ENCODE peak calls at places on chromosomes 2 and 18, in five cellular contexts. B is A549; U is tibial artery; R is CD4-positive, alpha-beta memory T cell; D is stomach. O is an unnamed sample.

GRCh38 chr2:152415811-152416210 is 80.8 kb downstream of the FMNL2 start:
- DNase-seq in U (no peak), B (no peak), D (no peak), R (no peak), O (no peak)

GRCh38 chr18:61896767-61897166 is 4.0 kb upstream of the RNF152 start:
- DNase-seq in R (no peak), U (peak; percentile 32), B (no peak), D (no peak), O (no peak)

GRCh38 chr2:20185176-20186022 is 39.5 kb downstream of the SDC1 start:
- DNase-seq in U (peak; percentile 32), B (peak; percentile 48), R (no peak), D (no peak), O (no peak)

GRCh38 chr2:208224802-208225201 is 30.1 kb downstream of the IDH1 start:
- DNase-seq in B (no peak), U (no peak), D (no peak), R (no peak), O (no peak)

GRCh38 chr2:62217980-62218379 is 22.1 kb downstream of the B3GNT2 start:
- DNase-seq in U (no peak), B (no peak), D (no peak), R (no peak), O (no peak)

GRCh38 chr2:221673248-221673647 is 101.1 kb upstream of the EPHA4 start:
- DNase-seq in B (no peak), R (no peak), D (no peak), U (no peak), O (no peak)

GRCh38 chr2:47119001-47119400 is 36.1 kb downstream of the STPG4 start:
- DNase-seq in U (no peak), D (no peak), R (no peak), B (peak; percentile 35), O (no peak)

GRCh38 chr2:58906151-58906645 is 665.1 kb upstream of the FANCL start:
- DNase-seq in R (no peak), D (no peak), U (no peak), B (no peak), O (no peak)

GRCh38 chr2:15890936-15891905 is 49.1 kb upstream of the MYCN start:
- DNase-seq in B (peak; percentile 18), D (no peak), U (no peak), R (no peak), O (no peak)

GRCh38 chr2:12657560-12657959 is 59.2 kb upstream of the TRIB2 start:
- DNase-seq in U (no peak), R (no peak), D (no peak), B (no peak), O (no peak)

GRCh38 chr2:233979748-233980147 is 62.6 kb downstream of the TRPM8 start:
- DNase-seq in U (no peak), R (no peak), D (no peak), B (no peak), O (no peak)

GRCh38 chr2:26687328-26687727 is 5.2 kb upstream of the KCNK3 start:
- DNase-seq in U (no peak), R (no peak), B (no peak), D (no peak), O (peak; percentile 12)

GRCh38 chr18:9825571-9826073 is 60.2 kb upstream of the TXNDC2 start:
- DNase-seq in U (no peak), R (no peak), D (no peak), B (peak; percentile 94), O (no peak)

GRCh38 chr2:100855084-100855483 is 35.1 kb downstream of the NPAS2 start:
- DNase-seq in D (no peak), B (peak; percentile 54), R (no peak), U (no peak), O (no peak)

GRCh38 chr2:203352604-203353255 is 24.5 kb downstream of the ABI2 start:
- DNase-seq in R (no peak), U (no peak), B (peak; percentile 75), D (no peak), O (no peak)

GRCh38 chr18:63785031-63785430 is 9.8 kb downstream of the SERPINB7 start:
- DNase-seq in R (no peak), U (no peak), D (no peak), B (no peak), O (no peak)

GRCh38 chr2:240839152-240840143 is 19.4 kb upstream of the KIF1A start:
- DNase-seq in R (no peak), B (no peak), D (no peak), U (no peak), O (no peak)

GRCh38 chr2:180442860-180443644 is 436.0 kb upstream of the CWC22 start:
- DNase-seq in B (no peak), R (no peak), U (no peak), D (no peak), O (no peak)

GRCh38 chr18:26656944-26657536 is 108.7 kb upstream of the KCTD1 start:
- DNase-seq in U (peak; percentile 60), D (peak; percentile 85), R (no peak), B (peak; percentile 48), O (peak; percentile 83)

GRCh38 chr2:719734-720133 is 42.5 kb upstream of the TMEM18 start:
- DNase-seq in U (no peak), B (no peak), D (no peak), R (no peak), O (no peak)

GRCh38 chr2:457792-458430 is 170.0 kb upstream of the ALKAL2 start:
- DNase-seq in U (no peak), D (no peak), R (no peak), B (no peak), O (no peak)

GRCh38 chr2:61538920-61539559 is 884 bp upstream of the XPO1 start:
- DNase-seq in D (no peak), B (peak; percentile 65), U (peak; percentile 35), R (peak; percentile 82), O (peak; percentile 19)

GRCh38 chr2:233818639-233819621 is 35.4 kb downstream of the HJURP start:
- DNase-seq in D (peak; percentile 15), U (peak; percentile 4), B (no peak), R (no peak), O (no peak)

GRCh38 chr18:78902795-78903435 is 76.7 kb upstream of the SALL3 start:
- DNase-seq in B (no peak), R (no peak), D (no peak), U (no peak), O (no peak)

GRCh38 chr18:31301201-31301655 is 16.7 kb upstream of the DSG1 start:
- DNase-seq in D (no peak), R (no peak), B (peak; percentile 10), U (no peak), O (no peak)

GRCh38 chr18:62572456-62572855 is 49.6 kb downstream of the ZCCHC2 start:
- DNase-seq in U (no peak), D (no peak), B (no peak), R (no peak), O (no peak)

GRCh38 chr2:176555112-176555511 is 285.9 kb downstream of the MTX2 start:
- DNase-seq in R (no peak), U (no peak), B (no peak), D (no peak), O (no peak)

GRCh38 chr2:120365236-120365793 is 19.4 kb downstream of the INHBB start:
- DNase-seq in R (peak; percentile 7), D (no peak), U (no peak), B (no peak), O (no peak)
- H3K27ac ChIP-seq in R (no peak overlapping the region), D (no peak overlapping the region), U (no peak overlapping the region), B (no peak overlapping the region), O (no peak overlapping the region)

GRCh38 chr2:9053534-9053931 is 50.0 kb upstream of the MBOAT2 start:
- DNase-seq in B (no peak), D (no peak), R (no peak), U (no peak), O (no peak)

GRCh38 chr2:9045595-9045994 is 42.1 kb upstream of the MBOAT2 start:
- DNase-seq in R (no peak), D (no peak), B (no peak), U (no peak), O (no peak)

GRCh38 chr2:9052821-9053533 is 49.5 kb upstream of the MBOAT2 start:
- DNase-seq in B (no peak), D (no peak), R (no peak), U (no peak), O (no peak)

GRCh38 chr2:9055471-9055870 is 52.0 kb upstream of the MBOAT2 start:
- DNase-seq in U (no peak), D (no peak), R (no peak), B (no peak), O (no peak)

DNA sequence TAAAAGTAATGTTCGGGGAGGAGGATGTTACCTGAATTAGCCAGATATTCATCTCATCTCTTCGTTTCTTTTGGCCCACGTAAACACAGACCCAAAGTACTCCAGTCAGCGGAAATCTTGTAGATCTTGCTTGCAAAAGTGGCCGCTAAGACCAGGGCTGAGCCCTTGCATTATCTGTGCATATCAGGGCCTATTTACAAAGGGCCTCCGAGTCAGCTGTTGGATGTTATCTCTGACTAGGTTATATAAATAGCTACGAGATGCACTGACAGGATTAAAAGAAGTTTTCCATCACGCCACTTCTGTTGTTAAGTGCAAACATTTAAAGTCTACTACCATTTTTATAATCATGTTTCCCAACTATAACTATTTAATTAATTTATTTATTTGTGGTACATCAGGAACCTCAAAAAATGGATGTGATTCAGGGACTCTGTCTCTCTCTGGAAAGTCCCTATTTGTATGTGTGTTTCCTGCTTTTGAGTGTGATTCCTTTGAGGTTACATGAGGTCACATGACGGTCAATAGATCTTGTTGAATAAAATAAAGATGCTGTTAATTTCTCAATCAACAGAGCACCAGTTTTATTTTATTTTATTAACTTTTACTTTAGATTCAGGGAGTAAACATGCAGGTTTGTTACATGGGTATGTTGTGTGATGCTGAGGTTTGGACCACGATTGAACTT is 46.8 kb upstream of the MBOAT2 start:
- DNase-seq in U (no peak), R (no peak), D (no peak), B (no peak), O (no peak)
- H3K27ac ChIP-seq in U (no peak overlapping the region), R (no peak overlapping the region), D (no peak overlapping the region), B (no peak overlapping the region), O (no peak overlapping the region)

GRCh38 chr2:148301362-148301761 is 280.5 kb downstream of the MBD5 start:
- DNase-seq in B (no peak), D (no peak), R (no peak), U (no peak), O (no peak)

GRCh38 chr2:148299616-148300015 is 278.7 kb downstream of the MBD5 start:
- DNase-seq in U (no peak), D (no peak), R (no peak), B (no peak), O (no peak)

GRCh38 chr2:148298201-148298600 is 277.3 kb downstream of the MBD5 start:
- DNase-seq in B (no peak), U (no peak), R (no peak), D (no peak), O (no peak)

GRCh38 chr2:148302526-148302925 is 281.6 kb downstream of the MBD5 start:
- DNase-seq in D (no peak), R (no peak), U (no peak), B (no peak), O (no peak)

DNA sequence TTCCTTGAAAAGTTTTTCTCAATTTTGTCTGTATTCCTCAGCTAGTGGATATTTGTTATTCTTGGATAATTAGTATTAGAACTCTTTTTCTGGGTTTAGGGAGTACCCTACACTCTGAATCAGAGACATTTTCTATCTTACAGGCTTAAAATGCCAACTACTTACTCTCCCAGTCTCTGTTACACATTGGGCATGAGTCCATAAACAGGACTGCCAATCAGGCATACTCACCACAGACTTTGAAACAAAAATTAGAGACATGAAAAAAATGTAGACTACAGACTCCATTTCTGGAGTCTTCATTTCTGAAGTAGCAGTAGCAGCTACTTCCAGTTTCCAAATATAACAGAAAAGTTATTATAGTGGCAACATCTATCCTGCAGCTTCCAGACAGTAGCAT is 279.6 kb downstream of the MBD5 start:
- DNase-seq in B (no peak), U (no peak), R (no peak), D (no peak), O (no peak)
- H3K27ac ChIP-seq in B (no peak overlapping the region), U (no peak overlapping the region), R (no peak overlapping the region), D (no peak overlapping the region), O (no peak overlapping the region)

GRCh38 chr18:7657937-7658336 is 90.8 kb downstream of the PTPRM start:
- DNase-seq in R (no peak), U (no peak), B (no peak), D (no peak), O (no peak)
- H3K27ac ChIP-seq in R (no peak overlapping the region), U (no peak overlapping the region), B (no peak overlapping the region), D (no peak overlapping the region), O (no peak overlapping the region)